ENCODE peak calls at places on chromosomes 2 and 18, in nine cellular contexts. P is upper lobe of right lung, S is neural progenitor cell, H is endothelial cell, N is PC-9, F is fibroblast of mammary gland, C is activated B cell treated with CpG ODN at 0.5 μM for 24 hours, A is choroid plexus epithelial cell, B is AG09319. W is an unnamed sample.

GRCh38 chr18:42351455-42351854 is 396.4 kb downstream of the PIK3C3 start:
- DNase-seq in P (no peak), S (peak), H (no peak), N (no peak), F (no peak), C (no peak), A (no peak), B (no peak), W (no peak)

GRCh38 chr2:98846041-98846440 is 90.0 kb downstream of the CRACDL start:
- DNase-seq in P (no peak), S (no peak), H (no peak), N (no peak), F (peak), C (no peak), A (peak), B (no peak), W (no peak)

GRCh38 chr2:170824526-170825015 is 7.9 kb downstream of the GAD1 start:
- DNase-seq in P (no peak), S (no peak), H (no peak), N (no peak), F (no peak), C (no peak), A (no peak), B (no peak), W (no peak)

GRCh38 chr2:209940923-209941322 is 61.5 kb upstream of the RPE start:
- DNase-seq in P (no peak), S (no peak), H (no peak), N (no peak), F (no peak), C (no peak), A (no peak), B (no peak), W (no peak)

GRCh38 chr18:23178661-23179081 is 43.4 kb downstream of the CABLES1 start:
- DNase-seq in P (no peak), S (no peak), H (no peak), N (no peak), F (no peak), C (no peak), A (no peak), B (no peak), W (no peak)

GRCh38 chr2:162327134-162327769 is 8.8 kb upstream of the IFIH1 start:
- DNase-seq in P (no peak), S (peak), H (no peak), N (no peak), F (peak), C (no peak), A (peak), B (no peak), W (no peak)

GRCh38 chr2:216936954-216937357 is 77.1 kb upstream of the TNP1 start:
- DNase-seq in P (no peak), S (no peak), H (no peak), N (peak), F (no peak), C (no peak), A (no peak), B (no peak), W (no peak)

GRCh38 chr2:41965886-41966285 is 81.9 kb upstream of the PKDCC start:
- DNase-seq in P (no peak), S (no peak), H (no peak), N (no peak), F (peak), C (no peak), A (peak), B (no peak), W (no peak)

GRCh38 chr2:231924889-231925275 is 1.3 kb downstream of the NPPC start:
- DNase-seq in P (no peak), S (no peak), H (no peak), N (peak), F (no peak), C (no peak), A (no peak), B (no peak), W (peak)

GRCh38 chr2:39547811-39548719 is 111.0 kb upstream of the MAP4K3 start:
- DNase-seq in P (no peak), S (no peak), H (no peak), N (peak), F (no peak), C (no peak), A (peak), B (no peak), W (peak)

GRCh38 chr2:215613265-215613664 is 177.4 kb upstream of the FN1 start:
- DNase-seq in P (no peak), S (no peak), H (no peak), N (peak), F (no peak), C (no peak), A (peak), B (no peak), W (peak)

GRCh38 chr2:168424112-168424951 is 31.7 kb upstream of the CERS6 start:
- DNase-seq in P (no peak), S (no peak), H (no peak), N (no peak), F (peak), C (no peak), A (peak), B (peak), W (no peak)

GRCh38 chr18:8448091-8448490 is 161.1 kb upstream of the RAB12 start:
- DNase-seq in P (no peak), S (no peak), H (no peak), N (no peak), F (no peak), C (no peak), A (no peak), B (no peak), W (no peak)

DNA sequence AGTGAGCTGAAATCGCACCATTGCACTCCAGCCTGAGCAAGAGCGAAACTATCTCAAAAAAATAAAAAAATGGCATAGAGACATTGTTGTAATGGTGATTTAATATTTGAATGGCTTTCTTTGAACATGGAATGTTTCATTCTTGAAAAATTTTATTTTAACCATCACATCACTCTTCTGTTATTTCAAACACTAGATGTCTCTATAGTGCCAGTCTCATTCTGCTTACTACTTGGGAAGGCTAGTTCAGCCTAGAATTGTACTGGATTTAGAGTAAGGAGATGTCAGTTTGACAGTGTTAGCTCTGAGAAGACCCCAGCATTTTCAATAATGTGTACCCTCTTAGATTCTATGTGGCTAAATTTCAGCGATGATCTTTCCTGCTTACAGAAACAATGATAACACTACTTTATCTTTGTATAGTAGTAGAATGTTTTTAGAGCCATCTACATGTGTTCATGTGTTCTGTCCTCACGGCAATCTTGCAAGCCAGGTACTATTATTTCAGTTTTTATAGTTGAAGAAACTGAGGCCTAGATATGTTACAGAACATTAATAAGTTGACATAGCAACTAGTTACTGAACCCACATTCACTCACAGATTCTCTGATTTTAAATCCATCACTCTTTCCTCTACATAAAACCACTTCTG is 142.9 kb upstream of the ZSWIM2 start:
- DNase-seq in P (no peak), S (no peak), H (no peak), N (no peak), F (no peak), C (no peak), A (peak), B (no peak), W (no peak)
- TF ChIP-seq CTCF in P (peak), S (peak), H (no peak), N (no peak), F (no peak), C (no peak), A (peak), B (no peak), W (no peak)

GRCh38 chr2:160353813-160354212 is 139.8 kb downstream of the RBMS1 start:
- DNase-seq in P (no peak), S (no peak), H (no peak), N (no peak), F (no peak), C (no peak), A (no peak), B (no peak), W (no peak)
- TF ChIP-seq CTCF in P (no peak), S (no peak), H (no peak), N (no peak), F (no peak), C (no peak), A (no peak), B (no peak), W (no peak)

GRCh38 chr18:48949606-48950535 is 894 bp downstream of the SMAD7 start:
- DNase-seq in P (peak), S (peak), H (peak), N (peak), F (no peak), C (peak), A (peak), B (no peak), W (peak)
- TF ChIP-seq CTCF in P (peak), S (no peak), H (peak), N (no peak), F (no peak), C (no peak), A (peak), B (peak), W (no peak)

DNA sequence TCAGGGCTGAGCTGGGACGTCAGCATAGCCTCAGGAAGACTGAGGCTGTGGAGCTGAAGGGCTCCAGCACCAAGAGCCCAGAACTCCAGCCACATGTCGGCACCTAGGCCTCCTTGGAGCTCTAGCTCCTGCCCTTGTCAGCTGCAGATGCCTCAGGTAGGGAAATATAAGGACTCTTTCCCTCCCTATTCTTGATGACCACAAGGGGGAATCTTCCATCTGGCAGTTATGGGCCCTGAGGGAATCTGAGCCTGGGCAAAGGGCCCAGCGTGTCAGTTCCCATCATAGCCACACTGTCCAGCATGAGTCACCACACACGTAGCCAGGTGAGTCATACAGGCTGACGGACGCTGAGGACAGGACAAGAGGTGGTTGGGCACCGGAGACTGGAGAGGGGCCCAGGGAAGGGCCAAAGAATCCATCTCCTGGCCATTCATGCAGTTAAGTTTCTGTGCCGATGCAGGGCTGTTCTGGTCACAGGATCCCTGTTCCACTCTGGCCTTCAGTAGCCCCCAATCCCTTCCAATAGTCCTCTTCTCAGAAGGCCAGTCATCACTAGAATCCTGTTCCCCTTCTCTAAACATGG is 1.8 kb downstream of the MPV17 start:
- DNase-seq in P (peak), S (peak), H (no peak), N (peak), F (peak), C (no peak), A (peak), B (peak), W (peak)
- TF ChIP-seq CTCF in P (no peak), S (peak), H (peak), N (peak), F (peak), C (no peak), A (peak), B (peak), W (peak)

W was measured in Calu3.